ENCODE peak calls at places on chromosomes 2 and 18, in nine cellular contexts. F is kidney, L is psoas muscle, D is neuronal stem cell, J is neural progenitor cell, X is IMR-90, Q is BE2C, V is hepatocyte, K is HCT116. A is an unnamed sample.

GRCh38 chr2:160375037-160375436 is 118.6 kb downstream of the RBMS1 start:
- DNase-seq in J (no peak), L (no peak), V (no peak), K (no peak), Q (no peak), X (peak; percentile 87), F (no peak), D (no peak), A (no peak)

GRCh38 chr2:234165421-234165820 is 114.9 kb downstream of the SPP2 start:
- DNase-seq in J (no peak), L (no peak), X (peak; percentile 35), D (no peak), K (no peak), V (peak; percentile 32), F (no peak), Q (no peak), A (no peak)

GRCh38 chr2:103667335-103667884 is 905.6 kb downstream of the TMEM182 start:
- DNase-seq in L (no peak), J (no peak), Q (no peak), V (no peak), F (no peak), X (no peak), K (no peak), D (no peak), A (no peak)

GRCh38 chr2:25960920-25961319 is 21.4 kb downstream of the KIF3C start:
- DNase-seq in L (no peak), K (no peak), F (peak; percentile 10), X (peak; percentile 63), V (no peak), Q (no peak), D (no peak), J (no peak), A (no peak)

GRCh38 chr2:190651413-190651812 is 2.5 kb downstream of the NAB1 start:
- DNase-seq in D (no peak), L (no peak), F (no peak), J (no peak), V (no peak), K (no peak), X (no peak), Q (no peak), A (no peak)

GRCh38 chr18:43113220-43113895 is 2.1 kb downstream of the RIT2 start:
- DNase-seq in D (no peak), F (no peak), X (no peak), L (no peak), K (no peak), V (no peak), J (no peak), Q (no peak), A (no peak)

GRCh38 chr18:42583197-42583776 is 532.2 kb downstream of the RIT2 start:
- DNase-seq in J (no peak), D (no peak), Q (no peak), X (no peak), K (no peak), F (no peak), V (peak; percentile 7), L (no peak), A (no peak)

GRCh38 chr2:66189598-66189997 is 245.3 kb upstream of the MEIS1 start:
- DNase-seq in D (no peak), J (no peak), L (no peak), Q (no peak), K (no peak), X (no peak), F (no peak), V (peak; percentile 13), A (no peak)

GRCh38 chr2:99420751-99421299 is 69.0 kb downstream of the REV1 start:
- DNase-seq in J (no peak), D (no peak), F (no peak), Q (no peak), K (no peak), V (no peak), L (no peak), X (peak; percentile 78), A (no peak)

GRCh38 chr2:12087671-12088380 is 341.4 kb downstream of the LPIN1 start:
- DNase-seq in F (no peak), K (no peak), L (no peak), D (no peak), X (peak; percentile 42), J (no peak), Q (no peak), V (no peak), A (no peak)

GRCh38 chr2:219123356-219124143 is 37.1 kb downstream of the NHEJ1 start:
- DNase-seq in L (no peak), V (peak; percentile 52), D (no peak), K (no peak), X (no peak), F (no peak), J (no peak), Q (no peak), A (no peak)

GRCh38 chr2:11743846-11744553 is 2.4 kb upstream of the LPIN1 start:
- DNase-seq in L (peak; percentile 98), Q (peak; percentile 98), J (peak; percentile 91), V (peak; percentile 97), K (peak; percentile 98), F (peak; percentile 97), D (peak; percentile 80), X (peak; percentile 100), A (peak; percentile 93)

GRCh38 chr2:199589303-199589702 is 131.6 kb upstream of the SATB2 start:
- DNase-seq in F (no peak), J (peak; percentile 27), K (no peak), X (no peak), L (no peak), Q (no peak), V (no peak), D (no peak), A (no peak)

GRCh38 chr2:17899871-17900270 is 21.4 kb downstream of the KCNS3 start:
- DNase-seq in X (no peak), K (no peak), D (no peak), J (no peak), L (no peak), F (no peak), V (no peak), Q (no peak), A (no peak)

GRCh38 chr2:172358784-172359556 is 68.4 kb upstream of the ITGA6 start:
- DNase-seq in V (no peak), K (no peak), D (no peak), J (no peak), F (no peak), Q (no peak), X (no peak), L (no peak), A (no peak)

GRCh38 chr2:236281423-236281822 is 17.2 kb upstream of the ASB18 start:
- DNase-seq in V (no peak), K (no peak), L (no peak), J (no peak), Q (no peak), X (no peak), F (no peak), D (no peak), A (no peak)
- H3K9me3 ChIP-seq in V (no peaks in the 10 kb centered on the region), K (no peaks in the 10 kb centered on the region), L (peaks cover 6% of the 10 kb centered on the region), J (no peaks in the 10 kb centered on the region), Q (no peaks in the 10 kb centered on the region), X (no peaks in the 10 kb centered on the region), F (peaks cover 5% of the 10 kb centered on the region), D (peaks cover 7% of the 10 kb centered on the region), A (no peaks in the 10 kb centered on the region)

GRCh38 chr2:8678731-8679566 is 2.9 kb upstream of the ID2 start:
- DNase-seq in D (peak; percentile 96), F (peak; percentile 98), J (peak; percentile 99), L (peak; percentile 96), K (peak; percentile 87), Q (peak; percentile 97), V (peak; percentile 99), X (peak; percentile 91), A (peak; percentile 97)
- H3K4me1 ChIP-seq in D (peaks cover 17% of the 10 kb centered on the region), F (peaks cover 8% of the 10 kb centered on the region), J (peaks cover 38% of the 10 kb centered on the region), L (peaks cover 26% of the 10 kb centered on the region), K (peaks cover 49% of the 10 kb centered on the region), Q (no peaks in the 10 kb centered on the region), V (peaks cover 37% of the 10 kb centered on the region), X (peaks cover 14% of the 10 kb centered on the region), A (no peaks in the 10 kb centered on the region)

GRCh38 chr2:130365963-130366362 is 10.1 kb downstream of the PTPN18 start:
- DNase-seq in Q (no peak), V (no peak), K (no peak), X (no peak), D (no peak), J (no peak), F (no peak), L (no peak), A (no peak)

GRCh38 chr2:130369589-130370341 is 13.9 kb downstream of the PTPN18 start:
- DNase-seq in L (no peak), F (peak; percentile 32), J (no peak), V (no peak), D (no peak), X (no peak), K (no peak), Q (no peak), A (no peak)

GRCh38 chr2:130366720-130367119 is 10.9 kb downstream of the PTPN18 start:
- DNase-seq in Q (no peak), L (no peak), V (no peak), K (no peak), X (no peak), F (no peak), D (no peak), J (no peak), A (no peak)

GRCh38 chr2:130370490-130370889 is 14.6 kb downstream of the PTPN18 start:
- DNase-seq in V (no peak), L (no peak), Q (no peak), F (peak; percentile 54), K (no peak), X (no peak), D (no peak), J (no peak), A (no peak)

DNA sequence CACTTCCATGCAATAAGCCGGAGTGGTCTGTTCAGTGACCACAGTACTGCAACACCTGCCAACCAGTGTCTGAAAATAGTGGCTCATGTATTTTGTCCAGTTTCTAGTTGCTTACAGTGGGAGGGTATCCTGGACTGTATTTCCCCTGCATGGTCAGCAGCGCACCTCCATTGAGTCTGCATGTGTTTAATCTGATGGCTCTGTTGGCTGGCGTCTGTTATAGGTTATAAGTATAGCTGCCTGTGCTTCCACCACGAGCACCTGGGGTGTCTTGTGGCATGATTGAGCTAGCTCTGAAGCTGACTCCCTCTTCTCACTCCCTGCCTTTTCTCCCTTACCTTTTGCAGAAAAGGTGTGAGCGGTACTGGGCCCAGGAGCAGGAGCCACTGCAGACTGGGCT is 12.9 kb downstream of the PTPN18 start:
- DNase-seq in F (no peak), J (no peak), Q (no peak), L (no peak), X (no peak), D (no peak), K (no peak), V (no peak), A (no peak)
- H3K9me3 ChIP-seq in F (no peaks in the 10 kb centered on the region), J (no peaks in the 10 kb centered on the region), Q (no peaks in the 10 kb centered on the region), L (no peaks in the 10 kb centered on the region), X (no peaks in the 10 kb centered on the region), D (peaks cover 5% of the 10 kb centered on the region), K (no peaks in the 10 kb centered on the region), V (no peaks in the 10 kb centered on the region), A (no peaks in the 10 kb centered on the region)

DNA sequence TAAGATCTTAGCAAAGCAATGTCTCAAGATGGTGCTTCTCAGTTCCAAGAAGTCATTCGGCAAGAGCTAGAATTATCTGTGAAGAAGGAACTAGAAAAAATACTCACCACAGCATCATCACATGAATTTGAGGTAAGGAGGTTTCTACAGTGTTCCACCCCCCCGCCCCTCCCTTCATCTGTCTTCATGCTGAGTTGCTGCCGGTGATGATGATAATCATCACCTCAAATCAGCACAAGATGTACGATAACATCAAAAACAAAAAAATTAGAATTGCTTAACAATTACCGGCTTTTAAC is 14.6 kb downstream of the UGP2 start:
- DNase-seq in Q (no peak), L (no peak), D (no peak), J (no peak), X (no peak), K (no peak), F (no peak), V (no peak), A (no peak)
- H3K4me1 ChIP-seq in Q (no peaks in the 10 kb centered on the region), L (peaks cover 55% of the 10 kb centered on the region), D (no peaks in the 10 kb centered on the region), J (peaks cover 31% of the 10 kb centered on the region), X (peaks cover 7% of the 10 kb centered on the region), K (no peaks in the 10 kb centered on the region), F (peaks cover 9% of the 10 kb centered on the region), V (no peaks in the 10 kb centered on the region), A (no peaks in the 10 kb centered on the region)